ENCODE peak calls at places on chromosomes 12 and 14, in eight cellular contexts. Y, D, N, H, K, T, I and W are unnamed samples.

GRCh38 chr12:3205742-3206519 is 128.8 kb downstream of the TSPAN9 start:
- DNase-seq in Y (no peak), D (no peak), N (peak), H (no peak), K (no peak), T (no peak), I (no peak), W (no peak)

GRCh38 chr14:74569826-74570591 is 42.0 kb downstream of the LTBP2 start:
- DNase-seq in Y (no peak), D (no peak), N (peak), H (no peak), K (no peak), T (peak), I (no peak), W (no peak)

GRCh38 chr12:107477946-107478610 is 207.5 kb upstream of the PWP1 start:
- DNase-seq in Y (no peak), D (no peak), N (no peak), H (no peak), K (no peak), T (no peak), I (no peak), W (no peak)

GRCh38 chr12:24901975-24902461 is 46.9 kb downstream of the BCAT1 start:
- DNase-seq in Y (no peak), D (peak), N (no peak), H (no peak), K (no peak), T (no peak), I (no peak), W (no peak)

GRCh38 chr12:90938451-90938850 is 16.5 kb downstream of the CCER1 start:
- DNase-seq in Y (no peak), D (no peak), N (no peak), H (no peak), K (no peak), T (no peak), I (no peak), W (no peak)

GRCh38 chr14:64973826-64974225 is 1.7 kb upstream of the RAB15 start:
- DNase-seq in Y (no peak), D (no peak), N (no peak), H (no peak), K (no peak), T (no peak), I (no peak), W (no peak)

GRCh38 chr12:80232873-80233272 is 133.5 kb downstream of the OTOGL start:
- DNase-seq in Y (no peak), D (no peak), N (no peak), H (no peak), K (no peak), T (no peak), I (no peak), W (no peak)

GRCh38 chr14:65255029-65255545 is 152.8 kb upstream of the MAX start:
- DNase-seq in Y (no peak), D (no peak), N (no peak), H (peak), K (peak), T (peak), I (no peak), W (no peak)

GRCh38 chr14:77825895-77826519 is 26.1 kb downstream of the ADCK1 start:
- DNase-seq in Y (no peak), D (no peak), N (no peak), H (no peak), K (no peak), T (no peak), I (peak), W (no peak)

GRCh38 chr12:104674083-104674482 is 217.3 kb downstream of the CHST11 start:
- DNase-seq in Y (no peak), D (no peak), N (no peak), H (no peak), K (no peak), T (no peak), I (no peak), W (no peak)

GRCh38 chr12:81627336-81628189 is 131.6 kb downstream of the PPFIA2 start:
- DNase-seq in Y (peak), D (peak), N (no peak), H (peak), K (peak), T (peak), I (no peak), W (no peak)

GRCh38 chr12:104337030-104337558 is 33.6 kb downstream of the EID3 start:
- DNase-seq in Y (no peak), D (no peak), N (no peak), H (no peak), K (no peak), T (no peak), I (no peak), W (no peak)

GRCh38 chr14:74978416-74978947 is 23.1 kb upstream of the PGF start:
- DNase-seq in Y (no peak), D (no peak), N (no peak), H (no peak), K (no peak), T (no peak), I (no peak), W (no peak)

GRCh38 chr14:77040995-77041744 is 12.7 kb upstream of the IRF2BPL start:
- DNase-seq in Y (no peak), D (peak), N (no peak), H (no peak), K (no peak), T (no peak), I (no peak), W (peak)

GRCh38 chr14:23058654-23059504 is 1.6 kb upstream of the CDH24 start:
- DNase-seq in Y (no peak), D (peak), N (no peak), H (no peak), K (no peak), T (no peak), I (no peak), W (no peak)
- TF ChIP-seq POLR2AphosphoS5 in Y (no peak), D (no peak), N (no peak), H (no peak), K (no peak), T (peak), I (no peak), W (no peak)

GRCh38 chr14:51396222-51396815 is 156.3 kb downstream of the TMX1 start:
- DNase-seq in Y (no peak), D (no peak), N (peak), H (no peak), K (peak), T (no peak), I (no peak), W (peak)
- TF ChIP-seq POLR2AphosphoS5 in Y (no peak), D (no peak), N (peak), H (no peak), K (no peak), T (no peak), I (no peak), W (no peak)

GRCh38 chr14:93977790-93978581 is 1.6 kb upstream of the ASB2 start:
- DNase-seq in Y (peak), D (no peak), N (no peak), H (no peak), K (no peak), T (no peak), I (no peak), W (peak)

GRCh38 chr14:93975791-93976476 is 436 bp downstream of the ASB2 start:
- DNase-seq in Y (no peak), D (no peak), N (no peak), H (no peak), K (no peak), T (no peak), I (no peak), W (no peak)

GRCh38 chr14:93978735-93979134 is 2.4 kb upstream of the ASB2 start:
- DNase-seq in Y (no peak), D (no peak), N (no peak), H (no peak), K (no peak), T (no peak), I (no peak), W (no peak)

GRCh38 chr14:93976477-93977057 is at the start of gene ASB2:
- DNase-seq in Y (no peak), D (no peak), N (peak), H (no peak), K (no peak), T (no peak), I (no peak), W (peak)

GRCh38 chr14:93977171-93977570 is 801 bp upstream of the ASB2 start:
- DNase-seq in Y (no peak), D (no peak), N (no peak), H (no peak), K (no peak), T (no peak), I (no peak), W (no peak)
- TF ChIP-seq POLR2AphosphoS5 in Y (no peak), D (no peak), N (no peak), H (no peak), K (no peak), T (no peak), I (no peak), W (no peak)

GRCh38 chr14:80269338-80269935 is 58.1 kb upstream of the DIO2 start:
- DNase-seq in Y (no peak), D (no peak), N (no peak), H (no peak), K (no peak), T (no peak), I (no peak), W (no peak)

GRCh38 chr14:80271389-80271788 is 60.1 kb upstream of the DIO2 start:
- DNase-seq in Y (no peak), D (no peak), N (no peak), H (no peak), K (no peak), T (no peak), I (no peak), W (no peak)

GRCh38 chr14:80278293-80279037 is 67.2 kb upstream of the DIO2 start:
- DNase-seq in Y (no peak), D (no peak), N (no peak), H (no peak), K (no peak), T (no peak), I (peak), W (no peak)

GRCh38 chr14:80275208-80275850 is 64.0 kb upstream of the DIO2 start:
- DNase-seq in Y (no peak), D (no peak), N (no peak), H (no peak), K (no peak), T (no peak), I (no peak), W (no peak)
- TF ChIP-seq POLR2AphosphoS5 in Y (no peak), D (no peak), N (no peak), H (no peak), K (no peak), T (no peak), I (no peak), W (no peak)

DNA sequence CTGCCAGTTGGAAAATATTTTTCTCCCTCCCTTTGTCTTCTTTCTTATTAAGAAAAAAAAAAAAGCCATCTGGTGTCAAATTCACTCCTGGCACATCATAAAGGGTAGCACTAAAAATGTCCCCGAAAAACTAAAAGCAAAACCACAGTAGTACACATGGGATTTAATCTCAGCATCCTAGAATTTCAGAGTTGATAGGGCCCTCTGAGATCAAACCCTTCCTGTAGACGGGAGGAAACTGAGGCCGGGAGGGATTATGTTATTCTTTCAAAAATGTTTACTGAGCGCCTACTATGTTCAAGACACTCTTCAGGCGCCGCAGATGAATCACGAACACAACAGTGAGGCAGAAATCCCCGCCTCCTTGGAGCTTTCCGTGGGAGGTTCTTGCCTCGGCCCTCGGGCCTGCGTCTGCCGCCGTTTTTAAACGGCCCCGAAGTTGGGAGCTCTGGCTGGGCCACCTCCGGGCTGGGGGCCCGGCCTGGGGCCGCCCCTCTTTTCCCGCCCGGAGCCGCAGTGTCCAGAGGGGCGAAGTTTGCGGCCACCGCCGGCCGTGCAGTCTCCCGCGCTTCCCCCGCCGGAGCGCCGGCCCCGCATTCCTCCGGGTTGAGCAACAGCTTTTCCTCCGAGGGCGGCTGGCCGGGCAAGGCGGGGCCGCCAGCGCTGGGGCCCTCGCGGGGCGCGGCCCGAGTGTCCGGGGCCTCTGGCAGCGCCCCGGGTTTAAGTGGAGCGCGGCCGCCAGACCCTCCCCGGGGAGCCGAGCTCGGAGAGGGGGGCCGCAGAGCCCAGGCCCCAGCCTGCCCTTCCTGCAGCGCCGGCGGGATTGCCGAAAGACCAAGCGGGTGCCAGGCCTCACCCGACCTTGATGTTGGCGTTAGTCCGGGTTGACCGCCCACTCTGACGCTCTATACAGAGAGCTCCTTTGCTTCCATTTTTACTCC is 18.6 kb upstream of the CTDSP2 start:
- DNase-seq in Y (no peak), D (peak), N (peak), H (peak), K (no peak), T (no peak), I (peak), W (peak)
- TF ChIP-seq POLR2AphosphoS5 in Y (no peak), D (no peak), N (peak), H (peak), K (peak), T (no peak), I (peak), W (no peak)

GRCh38 chr12:109664402-109664801 is 49.2 kb upstream of the FAM222A start:
- DNase-seq in Y (no peak), D (no peak), N (no peak), H (no peak), K (no peak), T (no peak), I (no peak), W (no peak)
- TF ChIP-seq POLR2AphosphoS5 in Y (no peak), D (no peak), N (no peak), H (no peak), K (no peak), T (no peak), I (no peak), W (no peak)

GRCh38 chr14:100297320-100298300 is 8.6 kb downstream of the SLC25A29 start:
- DNase-seq in Y (peak), D (no peak), N (peak), H (no peak), K (no peak), T (no peak), I (peak), W (peak)
- TF ChIP-seq POLR2AphosphoS5 in Y (peak), D (no peak), N (peak), H (no peak), K (no peak), T (no peak), I (peak), W (peak)